ENCODE peak calls at places on chromosomes 6 and 20, in nine cellular contexts. D is adrenal gland, X is GM23338, W is epithelial cell of esophagus, A is cardiac muscle cell, T is GM13977, F is K562, Z is neural crest cell, S is upper lobe of right lung. M is an unnamed sample.

GRCh38 chr20:13930246-13930645 is 60.2 kb downstream of the SEL1L2 start:
- DNase-seq in Z (no peak), X (no peak), A (no peak), T (no peak), D (no peak), S (no peak), F (no peak), W (peak), M (no peak)

GRCh38 chr6:8499540-8499939 is 64.2 kb upstream of the SLC35B3 start:
- DNase-seq in W (peak), A (peak), S (no peak), T (no peak), X (peak), F (no peak), Z (peak), D (no peak), M (peak)

GRCh38 chr20:23142162-23143050 is 56.3 kb upstream of the CD93 start:
- DNase-seq in T (peak), A (no peak), W (peak), F (no peak), X (no peak), Z (no peak), S (peak), D (peak), M (no peak)

GRCh38 chr6:84220809-84221409 is 6.5 kb downstream of the CEP162 start:
- DNase-seq in Z (no peak), T (no peak), A (peak), X (peak), D (no peak), W (peak), S (no peak), F (peak), M (no peak)

GRCh38 chr6:56475736-56476457 is 166.8 kb downstream of the DST start:
- DNase-seq in X (no peak), D (peak), S (no peak), Z (no peak), F (peak), A (peak), W (peak), T (no peak), M (no peak)

GRCh38 chr6:155340464-155341129 is 26.3 kb upstream of the TFB1M start:
- DNase-seq in W (peak), T (no peak), Z (no peak), S (no peak), F (no peak), A (no peak), X (peak), D (no peak), M (peak)

GRCh38 chr6:28586273-28586672 is 60.6 kb downstream of the GPX5 start:
- DNase-seq in S (no peak), D (no peak), F (no peak), X (peak), T (no peak), A (no peak), W (peak), Z (no peak), M (no peak)

GRCh38 chr20:38855356-38855755 is 49.9 kb downstream of the PPP1R16B start:
- DNase-seq in T (no peak), Z (no peak), W (no peak), F (no peak), S (no peak), X (no peak), A (no peak), D (no peak), M (no peak)

GRCh38 chr20:15673206-15673605 is 900.0 kb downstream of the KIF16B start:
- DNase-seq in F (no peak), W (peak), A (peak), X (no peak), Z (no peak), D (no peak), S (no peak), T (no peak), M (no peak)

GRCh38 chr6:134315974-134316391 is 1.9 kb downstream of the SGK1 start:
- DNase-seq in W (no peak), S (no peak), Z (no peak), T (no peak), A (no peak), D (no peak), F (peak), X (peak), M (no peak)

GRCh38 chr6:100465701-100466409 is 1.1 kb upstream of the SIM1 start:
- DNase-seq in T (no peak), F (no peak), D (no peak), Z (no peak), W (no peak), A (no peak), S (no peak), X (peak), M (no peak)

GRCh38 chr6:75751443-75751842 is 2.4 kb downstream of the MYO6 start:
- DNase-seq in Z (no peak), A (no peak), W (no peak), T (no peak), D (no peak), X (no peak), S (no peak), F (no peak), M (no peak)

GRCh38 chr6:164419099-164419498 is 890.3 kb downstream of the C6orf118 start:
- DNase-seq in F (no peak), S (no peak), Z (no peak), T (no peak), X (no peak), D (no peak), A (no peak), W (peak), M (no peak)

GRCh38 chr6:162165479-162165878 is 562.1 kb downstream of the PRKN start:
- DNase-seq in X (no peak), S (no peak), W (no peak), A (no peak), D (no peak), Z (no peak), T (no peak), F (no peak), M (no peak)

GRCh38 chr6:130233332-130233731 is 10.6 kb upstream of the SAMD3 start:
- DNase-seq in W (no peak), T (no peak), F (no peak), S (no peak), X (peak), Z (no peak), A (no peak), D (no peak), M (no peak)

GRCh38 chr20:49675368-49676151 is 38.1 kb downstream of the B4GALT5 start:
- DNase-seq in S (no peak), D (no peak), A (no peak), F (peak), W (peak), Z (no peak), T (peak), X (no peak), M (no peak)

GRCh38 chr20:11755071-11755881 is 162.4 kb upstream of the BTBD3 start:
- DNase-seq in Z (no peak), A (no peak), D (no peak), W (no peak), S (no peak), T (no peak), X (no peak), F (no peak), M (peak)

GRCh38 chr20:50845566-50846211 is 50.8 kb downstream of the BCAS4 start:
- DNase-seq in W (peak), Z (no peak), A (no peak), X (no peak), T (no peak), S (no peak), F (no peak), D (no peak), M (no peak)

GRCh38 chr6:11538049-11538798 is 675 bp downstream of the TMEM170B start:
- DNase-seq in A (peak), Z (peak), W (no peak), T (peak), X (peak), D (peak), F (peak), S (peak), M (peak)

GRCh38 chr6:148523051-148523450 is 180.4 kb downstream of the SASH1 start:
- DNase-seq in T (no peak), A (no peak), F (no peak), D (no peak), Z (no peak), S (no peak), W (peak), X (no peak), M (no peak)

GRCh38 chr20:32536861-32537656 is 48.1 kb downstream of the NOL4L start:
- DNase-seq in F (peak), D (no peak), Z (no peak), X (peak), S (peak), W (no peak), T (no peak), A (no peak), M (no peak)

GRCh38 chr20:6919792-6920468 is 152.4 kb downstream of the BMP2 start:
- DNase-seq in X (no peak), A (no peak), W (no peak), T (no peak), Z (no peak), F (no peak), S (no peak), D (no peak), M (no peak)

GRCh38 chr6:6841571-6841970 is 253.1 kb downstream of the LY86 start:
- DNase-seq in D (no peak), A (no peak), S (no peak), T (no peak), Z (no peak), W (no peak), F (no peak), X (no peak), M (no peak)

GRCh38 chr6:42199106-42199981 is 4.6 kb upstream of the GUCA1B start:
- DNase-seq in X (no peak), D (no peak), F (peak), T (no peak), S (no peak), W (no peak), Z (no peak), A (no peak), M (no peak)

GRCh38 chr6:18241208-18241836 is 23.0 kb downstream of the DEK start:
- DNase-seq in W (peak), D (no peak), A (no peak), S (no peak), Z (no peak), X (no peak), F (no peak), T (no peak), M (no peak)

GRCh38 chr6:166825553-166826145 is 130.7 kb downstream of the RNASET2 start:
- DNase-seq in A (no peak), D (no peak), F (no peak), Z (no peak), T (no peak), S (no peak), W (peak), X (peak), M (no peak)

GRCh38 chr6:41022294-41022693 is 16.7 kb downstream of the UNC5CL start:
- DNase-seq in D (no peak), A (no peak), S (no peak), W (peak), T (no peak), X (no peak), Z (no peak), F (no peak), M (no peak)

GRCh38 chr20:62970307-62971210 is 18.1 kb downstream of the SLC17A9 start:
- DNase-seq in S (no peak), W (no peak), X (no peak), A (no peak), T (no peak), F (no peak), D (no peak), Z (no peak), M (no peak)

GRCh38 chr20:52779125-52779524 is 193.0 kb upstream of the TSHZ2 start:
- DNase-seq in A (no peak), S (no peak), F (no peak), X (no peak), D (no peak), Z (no peak), W (peak), T (no peak), M (no peak)

GRCh38 chr6:128370072-128370471 is 150.3 kb downstream of the PTPRK start:
- DNase-seq in F (no peak), X (no peak), A (no peak), Z (no peak), S (no peak), W (peak), D (no peak), T (no peak), M (no peak)

GRCh38 chr6:36979343-36979742 is 6.7 kb downstream of the MTCH1 start:
- DNase-seq in A (peak), Z (no peak), F (no peak), T (peak), S (peak), W (peak), X (no peak), D (peak), M (no peak)

GRCh38 chr6:126112171-126112632 is 125.9 kb downstream of the TRMT11 start:
- DNase-seq in X (no peak), S (no peak), D (no peak), F (peak), A (peak), T (no peak), W (peak), Z (no peak), M (no peak)

GRCh38 chr6:13378669-13379590 is 50.6 kb upstream of the TBC1D7 start:
- DNase-seq in X (peak), A (no peak), T (no peak), S (no peak), W (no peak), F (no peak), Z (no peak), D (no peak), M (no peak)
- TF ChIP-seq CTCF in X (peak), A (no peak), T (no peak), S (no peak), W (no peak), F (peak), Z (no peak), D (no peak), M (no peak)

GRCh38 chr6:31321820-31322219 is 35.2 kb downstream of the HLA-B start:
- DNase-seq in W (no peak), S (no peak), A (no peak), Z (no peak), F (peak), D (no peak), T (no peak), X (peak), M (peak)
- TF ChIP-seq CTCF in W (no peak), S (no peak), A (no peak), Z (no peak), F (peak), D (no peak), T (peak), X (peak), M (no peak)

GRCh38 chr20:4563031-4563430 is 158.7 kb upstream of the PRND start:
- DNase-seq in S (no peak), D (no peak), X (no peak), A (no peak), Z (no peak), T (no peak), W (no peak), F (no peak), M (no peak)

GRCh38 chr20:4567172-4567571 is 154.5 kb upstream of the PRND start:
- DNase-seq in A (no peak), X (no peak), T (no peak), D (no peak), Z (no peak), F (no peak), S (no peak), W (no peak), M (no peak)

GRCh38 chr20:4560667-4561066 is 161.0 kb upstream of the PRND start:
- DNase-seq in W (no peak), T (no peak), Z (no peak), D (no peak), F (no peak), S (no peak), X (no peak), A (no peak), M (no peak)

GRCh38 chr20:4559906-4560305 is 161.8 kb upstream of the PRND start:
- DNase-seq in X (no peak), S (no peak), F (no peak), D (no peak), A (no peak), W (no peak), Z (no peak), T (no peak), M (no peak)

GRCh38 chr20:4563534-4563933 is 158.2 kb upstream of the PRND start:
- DNase-seq in S (no peak), W (peak), F (peak), Z (peak), T (no peak), D (no peak), X (peak), A (peak), M (peak)
- TF ChIP-seq CTCF in S (no peak), W (peak), F (no peak), Z (peak), T (no peak), D (peak), X (no peak), A (peak), M (no peak)

DNA sequence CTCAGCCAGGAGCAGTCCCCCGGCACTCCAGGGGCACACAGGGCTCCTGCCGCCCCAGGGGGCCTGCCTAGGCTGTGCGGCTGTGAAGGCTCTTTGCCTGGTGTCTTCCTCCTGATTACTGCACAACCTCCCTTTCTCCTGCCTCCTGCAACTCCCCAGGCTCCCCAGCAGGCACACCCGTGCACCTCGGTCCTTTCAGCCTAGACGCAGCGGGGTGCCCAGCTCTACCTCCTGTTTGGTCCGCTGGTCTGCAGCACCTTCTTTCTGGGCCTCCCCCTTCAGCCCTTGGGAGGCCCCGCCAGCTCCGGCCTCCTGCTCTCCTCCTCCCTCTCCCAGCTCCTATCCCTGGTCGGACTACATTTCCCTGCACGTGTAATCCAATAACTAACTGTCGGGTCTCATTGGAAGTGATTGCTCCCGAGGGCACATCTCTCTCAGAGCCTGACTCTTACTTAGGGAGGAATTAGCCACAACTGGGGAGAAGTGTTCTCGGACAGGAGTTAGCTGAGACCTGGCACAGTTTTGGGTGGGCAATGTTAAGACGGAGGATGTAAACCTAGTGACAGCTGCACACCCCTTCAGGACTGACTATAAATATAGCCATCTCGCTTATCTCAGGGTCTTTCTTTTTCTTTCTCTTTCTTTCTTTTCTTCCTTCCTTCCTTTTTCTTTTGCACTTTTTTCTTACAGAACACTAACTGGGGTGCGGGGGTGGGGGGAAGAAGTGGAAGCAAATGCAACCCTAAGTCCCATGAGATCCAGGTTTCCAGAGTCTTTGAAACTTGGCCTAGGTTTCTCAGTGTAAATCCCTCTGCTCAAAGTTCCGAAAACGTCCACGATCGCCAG is 1.1 kb upstream of the FOXF2 start:
- DNase-seq in Z (no peak), F (no peak), T (peak), S (no peak), W (no peak), D (no peak), X (peak), A (no peak), M (no peak)
- TF ChIP-seq CTCF in Z (no peak), F (no peak), T (no peak), S (no peak), W (no peak), D (no peak), X (no peak), A (no peak), M (no peak)

GRCh38 chr6:159121387-159121955 is 47.7 kb upstream of the FNDC1 start:
- DNase-seq in A (no peak), X (no peak), S (no peak), Z (no peak), F (no peak), W (no peak), T (no peak), D (no peak), M (no peak)

GRCh38 chr6:159126590-159126989 is 42.6 kb upstream of the FNDC1 start:
- DNase-seq in D (peak), X (no peak), W (no peak), T (no peak), S (no peak), Z (no peak), F (no peak), A (peak), M (no peak)

GRCh38 chr6:159127701-159128100 is 41.5 kb upstream of the FNDC1 start:
- DNase-seq in A (no peak), F (no peak), Z (no peak), D (no peak), W (no peak), T (no peak), X (no peak), S (no peak), M (no peak)

GRCh38 chr6:159125977-159126376 is 43.2 kb upstream of the FNDC1 start:
- DNase-seq in Z (no peak), D (peak), X (no peak), T (no peak), W (no peak), F (no peak), A (peak), S (no peak), M (no peak)

GRCh38 chr6:159125014-159125609 is 44.1 kb upstream of the FNDC1 start:
- DNase-seq in A (no peak), X (no peak), F (no peak), S (no peak), T (no peak), Z (no peak), W (no peak), D (no peak), M (no peak)
- TF ChIP-seq CTCF in A (peak), X (peak), F (peak), S (peak), T (no peak), Z (peak), W (peak), D (no peak), M (peak)

GRCh38 chr20:58028123-58028522 is 200.3 kb downstream of the ANKRD60 start:
- DNase-seq in W (no peak), X (peak), A (peak), S (no peak), D (no peak), F (peak), Z (no peak), T (no peak), M (no peak)
- TF ChIP-seq CTCF in W (no peak), X (peak), A (peak), S (peak), D (peak), F (peak), Z (no peak), T (peak), M (no peak)

GRCh38 chr20:56630086-56630493 is 984 bp downstream of the TFAP2C start:
- DNase-seq in S (peak), F (peak), A (peak), W (peak), D (peak), T (peak), Z (peak), X (peak), M (peak)

GRCh38 chr20:56631318-56631989 is 2.3 kb downstream of the TFAP2C start:
- DNase-seq in S (no peak), F (no peak), W (peak), T (no peak), X (peak), A (peak), D (no peak), Z (no peak), M (peak)

GRCh38 chr20:56631990-56632327 is 2.9 kb downstream of the TFAP2C start:
- DNase-seq in X (no peak), D (no peak), F (no peak), S (no peak), Z (no peak), T (no peak), A (no peak), W (peak), M (no peak)

GRCh38 chr20:56629464-56630085 is 469 bp downstream of the TFAP2C start:
- DNase-seq in A (peak), T (peak), D (peak), F (no peak), S (no peak), Z (no peak), X (peak), W (no peak), M (peak)

GRCh38 chr20:56630506-56631317 is 1.6 kb downstream of the TFAP2C start:
- DNase-seq in F (no peak), Z (peak), D (no peak), S (no peak), T (peak), W (peak), X (peak), A (peak), M (peak)
- TF ChIP-seq CTCF in F (no peak), Z (peak), D (no peak), S (no peak), T (no peak), W (no peak), X (no peak), A (no peak), M (peak)